ENCODE peak calls at places on chromosomes 13 and 19, in six cellular contexts. L is CD8-positive, alpha-beta memory T cell; D is activated CD8-positive, alpha-beta T cell treated with anti-CD3 and anti-CD28 coated beads, Interleukin-2, amount 10 ng/mL, durations not matched to agents 7 days and 5 days; K is Jurkat, Clone E6-1; R is GM23248; O is stimulated activated CD4-positive, alpha-beta T cell treated with anti-CD3 and anti-CD28 coated beads, Interleukin-4, amount 100 ng/mL, for 1 hour. Y is an unnamed sample.

GRCh38 chr19:16467581-16467980 is 4.2 kb downstream of the EPS15L1 start:
- DNase-seq in K (no peak), D (no peak), R (no peak), L (no peak), O (no peak), Y (no peak)

GRCh38 chr19:34481861-34482379 is 362 bp downstream of the WTIP start:
- DNase-seq in D (no peak), O (no peak), K (no peak), L (no peak), R (peak; percentile 87), Y (no peak)

GRCh38 chr13:31201341-31202024 is 1.7 kb downstream of the B3GLCT start:
- DNase-seq in D (no peak), R (peak; percentile 88), K (no peak), L (no peak), O (no peak), Y (no peak)

GRCh38 chr13:111537115-111537728 is 216.8 kb downstream of the TEX29 start:
- DNase-seq in K (no peak), D (no peak), O (no peak), L (no peak), R (no peak), Y (no peak)

GRCh38 chr13:114279770-114280169 is 1.6 kb upstream of the UPF3A start:
- DNase-seq in K (no peak), O (no peak), R (no peak), L (no peak), D (no peak), Y (peak; percentile 63)

GRCh38 chr13:46624353-46624752 is 71.4 kb downstream of the LRCH1 start:
- DNase-seq in K (no peak), D (no peak), O (no peak), R (no peak), L (no peak), Y (no peak)

GRCh38 chr13:113029487-113030258 is 60.7 kb downstream of the MCF2L start:
- DNase-seq in R (peak; percentile 19), K (no peak), L (peak; percentile 24), O (peak; percentile 58), D (peak; percentile 51), Y (peak; percentile 81)

GRCh38 chr13:49561064-49561410 is 24.3 kb downstream of the RCBTB1 start:
- DNase-seq in L (no peak), D (no peak), O (no peak), R (no peak), K (no peak), Y (no peak)

GRCh38 chr13:113121928-113122420 is 625 bp upstream of the F10 start:
- DNase-seq in R (no peak), D (no peak), O (no peak), L (no peak), K (no peak), Y (no peak)

GRCh38 chr19:29634731-29635130 is 28.6 kb downstream of the POP4 start:
- DNase-seq in R (no peak), O (no peak), K (no peak), D (no peak), L (no peak), Y (no peak)

GRCh38 chr19:10805075-10805757 is 30.8 kb downstream of the TMED1 start:
- DNase-seq in R (no peak), O (no peak), K (no peak), L (no peak), D (no peak), Y (no peak)

GRCh38 chr13:113726961-113727411 is 32.0 kb upstream of the TMEM255B start:
- DNase-seq in D (no peak), L (no peak), O (no peak), R (peak; percentile 32), K (no peak), Y (no peak)

GRCh38 chr13:51958217-51958547 is 53.1 kb downstream of the ATP7B start:
- DNase-seq in D (no peak), K (no peak), L (no peak), R (no peak), O (no peak), Y (no peak)

Y was measured in activated effector memory CD4-positive, alpha-beta T cell treated with anti-CD3 and anti-CD28 coated beads, Interleukin-2, amount 50 U/mL, for 16 hours.